ENCODE peak calls at places on chromosomes 3 and 15, in six cellular contexts. O is AG04450, L is bronchial epithelial cell, D is fibroblast of the aortic adventitia, R is cardiac fibroblast, B is colonic mucosa. Z is an unnamed sample.

GRCh38 chr15:90857883-90858443 is 10.4 kb upstream of the FURIN start:
- DNase-seq in O (no peak), L (no peak), D (no peak), R (no peak), B (no peak), Z (no peak)

GRCh38 chr3:172261053-172261452 is 187.2 kb downstream of the GHSR start:
- DNase-seq in O (no peak), L (peak), D (no peak), R (peak), B (no peak), Z (no peak)

GRCh38 chr3:89380006-89380405 is 272.6 kb downstream of the EPHA3 start:
- DNase-seq in O (no peak), L (peak), D (peak), R (peak), B (no peak), Z (no peak)

GRCh38 chr3:149152420-149152819 is 23.0 kb downstream of the HPS3 start:
- DNase-seq in O (no peak), L (peak), D (peak), R (peak), B (no peak), Z (peak)

GRCh38 chr3:18134386-18135082 is 290.6 kb downstream of the SATB1 start:
- DNase-seq in O (no peak), L (peak), D (peak), R (peak), B (no peak), Z (no peak)

GRCh38 chr3:148332509-148332908 is 365.2 kb upstream of the AGTR1 start:
- DNase-seq in O (no peak), L (no peak), D (no peak), R (no peak), B (no peak), Z (no peak)

GRCh38 chr15:39880718-39881387 is 39.2 kb downstream of the GPR176 start:
- DNase-seq in O (no peak), L (no peak), D (no peak), R (peak), B (no peak), Z (no peak)

GRCh38 chr15:76059320-76060097 is at the start of gene TMEM266:
- DNase-seq in O (no peak), L (no peak), D (peak), R (no peak), B (peak), Z (no peak)

GRCh38 chr3:66615643-66616301 is 115.0 kb upstream of the LRIG1 start:
- DNase-seq in O (peak), L (no peak), D (no peak), R (no peak), B (no peak), Z (no peak)

GRCh38 chr3:71254251-71254650 is 329.3 kb downstream of the FOXP1 start:
- DNase-seq in O (no peak), L (no peak), D (peak), R (no peak), B (no peak), Z (no peak)

GRCh38 chr15:44726568-44727461 is 9.5 kb upstream of the TRIM69 start:
- DNase-seq in O (peak), L (peak), D (peak), R (peak), B (peak), Z (peak)

GRCh38 chr3:52404391-52404790 is 40.5 kb downstream of the SEMA3G start:
- DNase-seq in O (no peak), L (no peak), D (no peak), R (no peak), B (no peak), Z (no peak)

GRCh38 chr3:128112406-128112968 is 11.1 kb downstream of the RUVBL1 start:
- DNase-seq in O (peak), L (peak), D (peak), R (peak), B (no peak), Z (peak)

GRCh38 chr3:148450819-148451218 is 246.9 kb upstream of the AGTR1 start:
- DNase-seq in O (no peak), L (no peak), D (no peak), R (no peak), B (no peak), Z (no peak)

GRCh38 chr15:40353697-40354096 is 2.9 kb downstream of the PHGR1 start:
- DNase-seq in O (no peak), L (no peak), D (no peak), R (no peak), B (peak), Z (no peak)

GRCh38 chr3:25679166-25679565 is 14.5 kb upstream of the TOP2B start:
- DNase-seq in O (no peak), L (no peak), D (no peak), R (no peak), B (no peak), Z (no peak)

GRCh38 chr3:146464005-146464595 is 5.3 kb downstream of the PLSCR2 start:
- DNase-seq in O (no peak), L (peak), D (peak), R (peak), B (no peak), Z (no peak)

GRCh38 chr3:195763843-195764825 is 43.4 kb downstream of the MUC20 start:
- DNase-seq in O (no peak), L (no peak), D (no peak), R (no peak), B (no peak), Z (no peak)

GRCh38 chr15:51366911-51367310 is 25.5 kb downstream of the GLDN start:
- DNase-seq in O (peak), L (peak), D (peak), R (peak), B (peak), Z (no peak)

GRCh38 chr3:76024640-76025039 is 239.3 kb upstream of the ZNF717 start:
- DNase-seq in O (no peak), L (peak), D (no peak), R (peak), B (no peak), Z (peak)

GRCh38 chr3:73100734-73101550 is 39.5 kb downstream of the EBLN2 start:
- DNase-seq in O (peak), L (peak), D (peak), R (peak), B (peak), Z (peak)

GRCh38 chr3:40200754-40201316 is 108.7 kb upstream of the EIF1B start:
- DNase-seq in O (no peak), L (no peak), D (no peak), R (no peak), B (no peak), Z (no peak)

GRCh38 chr3:55639143-55639542 is 152.0 kb upstream of the WNT5A start:
- DNase-seq in O (no peak), L (no peak), D (no peak), R (no peak), B (no peak), Z (no peak)

GRCh38 chr15:98530570-98530969 is 117.8 kb upstream of the IGF1R start:
- DNase-seq in O (no peak), L (peak), D (no peak), R (no peak), B (no peak), Z (no peak)

GRCh38 chr3:155029941-155030340 is 50.2 kb upstream of the MME start:
- DNase-seq in O (no peak), L (no peak), D (no peak), R (no peak), B (no peak), Z (no peak)

GRCh38 chr3:109927161-109927560 is 589.8 kb upstream of the DPPA4 start:
- DNase-seq in O (peak), L (peak), D (peak), R (peak), B (no peak), Z (no peak)

GRCh38 chr3:58776231-58776630 is 109.7 kb upstream of the FAM3D start:
- DNase-seq in O (no peak), L (no peak), D (no peak), R (no peak), B (no peak), Z (no peak)

GRCh38 chr3:50654196-50654595 is 20.5 kb upstream of the DOCK3 start:
- DNase-seq in O (no peak), L (no peak), D (no peak), R (no peak), B (no peak), Z (no peak)

GRCh38 chr15:28977377-28978010 is 91.7 kb downstream of the APBA2 start:
- DNase-seq in O (peak), L (peak), D (peak), R (peak), B (no peak), Z (no peak)

GRCh38 chr3:39105687-39106063 is 1.8 kb downstream of the GORASP1 start:
- DNase-seq in O (no peak), L (no peak), D (no peak), R (no peak), B (no peak), Z (no peak)
- H3K4me3 ChIP-seq in O (peak), L (no peak), D (peak), R (no peak), B (no peak), Z (no peak)

DNA sequence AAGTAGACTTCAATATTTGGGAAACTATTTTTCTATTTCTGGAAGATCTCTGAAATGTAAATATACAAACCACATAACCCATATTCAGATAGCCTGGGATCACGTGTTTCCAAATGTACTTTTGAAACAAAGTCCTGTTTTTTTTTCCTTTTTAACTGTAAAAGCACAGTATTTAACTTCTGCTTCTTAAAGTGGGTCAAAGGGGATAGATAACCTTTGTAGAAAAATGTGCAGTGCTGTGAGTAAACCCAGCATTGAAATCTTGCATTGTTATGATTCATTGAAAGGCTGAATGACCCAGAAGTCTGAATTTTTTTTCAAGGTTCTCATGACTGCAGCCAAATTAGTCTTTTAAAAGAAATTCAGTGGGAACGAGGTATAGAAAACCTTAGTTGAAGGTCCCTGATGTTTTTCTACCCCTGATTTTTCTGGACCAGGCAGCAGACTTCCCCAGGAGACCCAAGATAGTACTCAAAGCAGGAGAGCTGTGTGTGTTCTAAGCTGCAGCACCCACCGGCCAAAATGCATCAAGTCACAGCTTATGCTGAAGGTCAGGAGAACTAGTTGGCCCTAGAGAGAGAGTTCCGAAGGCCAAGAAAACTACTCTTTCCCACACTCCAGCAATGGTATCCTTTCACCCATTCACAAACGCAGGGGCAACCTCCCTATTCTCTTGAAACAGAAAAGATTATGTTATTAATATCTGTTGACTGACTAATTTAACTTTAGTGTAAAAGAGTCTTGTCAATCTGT is 43.6 kb upstream of the APH1B start:
- DNase-seq in O (no peak), L (peak), D (peak), R (peak), B (no peak), Z (no peak)
- H3K4me3 ChIP-seq in O (peak), L (no peak), D (no peak), R (no peak), B (no peak), Z (no peak)

DNA sequence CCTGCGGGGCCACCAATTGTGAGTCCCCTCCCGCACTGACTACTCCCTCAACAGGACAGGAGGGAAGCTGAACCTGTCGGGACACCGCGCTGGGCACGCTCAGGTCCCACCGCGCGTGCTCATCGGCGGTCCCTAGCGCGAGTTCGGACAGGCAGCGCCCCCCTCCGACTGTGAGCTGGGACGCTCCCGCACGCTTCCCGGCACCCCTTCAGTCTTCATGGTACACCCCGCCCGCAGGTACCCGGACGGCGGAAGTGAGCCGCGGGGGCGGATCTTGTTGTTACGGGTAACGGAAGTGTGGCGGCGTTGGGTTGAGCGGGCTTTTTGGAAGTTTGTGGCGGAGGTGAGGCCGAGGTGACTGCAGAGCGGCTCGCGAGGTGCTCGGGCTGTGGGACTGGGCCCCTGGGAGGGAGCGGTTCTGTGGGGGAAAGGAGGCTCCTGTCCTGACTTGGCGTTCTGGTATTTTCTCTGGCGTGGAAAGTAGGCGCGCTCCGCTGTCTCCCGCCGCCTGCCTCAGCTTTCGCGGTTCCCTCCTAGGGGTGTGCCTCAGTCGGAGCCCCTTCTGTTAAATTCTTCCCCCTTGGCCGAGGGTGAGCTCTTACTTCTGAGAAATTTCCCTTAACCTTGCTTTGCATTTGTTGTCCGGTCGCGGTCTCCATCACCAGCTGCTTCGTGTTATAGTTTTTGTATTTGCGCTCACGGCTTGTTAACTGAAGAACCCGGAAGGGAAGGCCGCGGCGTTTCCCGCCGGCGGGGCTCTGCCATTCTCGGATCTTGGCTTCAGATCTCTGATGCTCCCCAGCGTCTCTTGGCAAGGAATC is at the start of gene FANCI:
- DNase-seq in O (peak), L (peak), D (peak), R (peak), B (peak), Z (peak)
- H3K4me3 ChIP-seq in O (peak), L (peak), D (peak), R (peak), B (peak), Z (peak)

GRCh38 chr3:197847866-197848401 is 56.9 kb downstream of the LRCH3 start:
- DNase-seq in O (no peak), L (no peak), D (peak), R (no peak), B (peak), Z (peak)
- H3K4me3 ChIP-seq in O (no peak), L (no peak), D (peak), R (no peak), B (no peak), Z (peak)

GRCh38 chr3:11260460-11260859 is 11.7 kb upstream of the ATG7 start:
- DNase-seq in O (no peak), L (no peak), D (no peak), R (no peak), B (no peak), Z (no peak)
- H3K4me3 ChIP-seq in O (no peak), L (no peak), D (no peak), R (no peak), B (no peak), Z (no peak)

GRCh38 chr3:11989383-11990050 is 14.7 kb upstream of the SYN2 start:
- DNase-seq in O (no peak), L (no peak), D (no peak), R (no peak), B (no peak), Z (peak)

GRCh38 chr3:11995061-11995460 is 9.1 kb upstream of the SYN2 start:
- DNase-seq in O (no peak), L (no peak), D (no peak), R (no peak), B (no peak), Z (peak)

GRCh38 chr3:11996500-11996899 is 7.7 kb upstream of the SYN2 start:
- DNase-seq in O (no peak), L (no peak), D (no peak), R (no peak), B (no peak), Z (no peak)

GRCh38 chr3:11985866-11986265 is 18.3 kb upstream of the SYN2 start:
- DNase-seq in O (no peak), L (no peak), D (no peak), R (no peak), B (no peak), Z (no peak)

DNA sequence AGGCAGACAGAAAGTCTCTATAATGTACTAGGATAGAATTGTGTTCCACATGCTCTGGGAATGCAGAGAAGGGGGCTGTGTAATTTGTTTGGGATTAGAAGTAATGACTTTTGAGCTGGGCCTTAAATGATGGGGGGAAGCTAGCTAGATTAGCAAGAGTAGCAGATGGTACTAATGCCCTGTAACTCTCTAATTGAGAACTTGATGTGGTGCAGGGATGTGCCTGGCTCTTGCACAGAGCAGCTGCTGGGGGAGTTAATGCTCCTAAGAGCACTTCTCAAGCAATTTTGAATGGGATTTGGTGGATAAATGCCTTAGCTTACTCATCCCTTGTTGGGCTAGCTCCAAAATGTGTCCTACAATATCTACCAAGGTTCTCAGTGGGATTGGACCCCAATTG is 12.4 kb upstream of the SYN2 start:
- DNase-seq in O (no peak), L (no peak), D (no peak), R (no peak), B (no peak), Z (no peak)
- H3K4me3 ChIP-seq in O (no peak), L (no peak), D (no peak), R (no peak), B (no peak), Z (no peak)

DNA sequence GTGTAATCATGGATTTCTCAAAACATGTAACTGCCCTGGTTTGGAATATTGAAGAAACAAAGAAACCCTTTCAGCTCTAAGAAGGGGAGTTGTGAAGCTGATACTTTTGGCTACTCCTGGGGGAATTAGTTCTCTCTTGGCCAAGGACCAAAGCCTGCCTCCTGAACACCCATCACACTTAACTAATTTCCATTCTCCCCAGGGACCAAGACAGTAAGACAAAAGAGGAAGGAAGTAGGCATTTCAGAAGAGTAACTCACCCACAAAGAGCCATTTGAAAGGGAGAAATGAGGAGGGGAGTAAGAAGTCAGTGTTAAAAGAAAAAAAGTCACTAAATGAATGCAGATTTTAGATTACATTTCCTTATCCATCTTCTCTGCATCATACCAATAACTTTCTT is 328.0 kb upstream of the SOX2 start:
- DNase-seq in O (no peak), L (no peak), D (no peak), R (no peak), B (no peak), Z (no peak)
- H3K4me3 ChIP-seq in O (no peak), L (no peak), D (no peak), R (no peak), B (no peak), Z (no peak)

GRCh38 chr3:169838511-169838910 is 25.8 kb upstream of the LRRC34 start:
- DNase-seq in O (no peak), L (no peak), D (no peak), R (no peak), B (no peak), Z (no peak)

GRCh38 chr3:169836942-169837275 is 24.2 kb upstream of the LRRC34 start:
- DNase-seq in O (no peak), L (no peak), D (no peak), R (peak), B (no peak), Z (no peak)

GRCh38 chr3:169835533-169835932 is 22.8 kb upstream of the LRRC34 start:
- DNase-seq in O (no peak), L (no peak), D (no peak), R (no peak), B (no peak), Z (no peak)

GRCh38 chr3:169841171-169841570 is 28.5 kb upstream of the LRRC34 start:
- DNase-seq in O (no peak), L (no peak), D (peak), R (peak), B (no peak), Z (no peak)

DNA sequence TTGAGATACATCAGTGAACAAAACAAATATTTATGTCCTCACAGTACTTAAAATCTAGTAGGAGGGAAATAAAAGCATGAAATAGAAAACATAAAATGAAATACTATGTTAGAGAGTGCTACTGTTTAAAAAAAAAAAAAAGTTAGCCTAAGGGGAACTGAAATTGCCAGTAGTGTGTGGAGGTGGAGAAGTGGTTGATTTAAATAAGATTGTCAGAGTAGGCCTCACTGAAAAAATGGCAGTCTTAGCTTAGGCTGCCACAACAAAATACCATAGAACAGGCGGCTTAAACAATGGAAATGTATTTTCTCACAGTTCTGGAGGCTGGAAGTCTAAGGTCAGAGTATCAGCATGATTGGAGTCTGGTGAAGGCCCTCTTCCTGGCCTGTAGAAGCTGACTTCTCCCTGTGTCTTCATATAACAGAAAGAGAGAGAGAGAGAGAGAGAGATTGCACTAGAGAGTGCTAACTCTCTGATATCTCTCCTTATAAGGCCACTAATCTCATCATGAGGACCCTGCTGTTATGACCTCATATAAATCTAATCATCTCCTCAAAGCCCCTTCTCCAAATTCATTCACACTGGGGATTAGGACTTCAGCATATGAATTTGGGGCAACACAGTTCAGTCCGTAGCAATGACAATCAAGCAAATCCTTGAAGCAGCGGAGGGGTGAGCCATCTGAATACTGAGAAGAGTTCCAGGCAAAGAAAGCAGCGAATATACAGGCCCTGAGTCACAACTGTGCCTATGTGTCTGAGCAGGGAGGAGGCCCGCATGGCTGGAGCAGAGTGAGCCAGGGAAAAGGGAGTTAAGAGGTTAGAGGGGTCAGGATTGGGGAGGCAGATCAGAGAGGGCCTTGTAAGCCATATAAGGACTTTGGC is 23.6 kb upstream of the LRRC34 start:
- DNase-seq in O (no peak), L (no peak), D (no peak), R (peak), B (no peak), Z (no peak)
- H3K4me3 ChIP-seq in O (no peak), L (no peak), D (no peak), R (no peak), B (no peak), Z (no peak)